ENCODE peak calls at places on chromosomes 3 and 15, in seven cellular contexts. M is Peyer's patch, Z is adrenal gland, V is body of pancreas, W is tibial nerve, H is ovary, U is suprapubic skin. G is an unnamed sample.

GRCh38 chr3:188839187-188839695 is 332.5 kb upstream of the TPRG1 start:
- DNase-seq in M (no peak), Z (no peak), V (no peak), W (no peak), H (no peak), U (no peak), G (no peak)

GRCh38 chr3:187941135-187941847 is 196.0 kb upstream of the BCL6 start:
- DNase-seq in M (no peak), Z (no peak), V (no peak), W (no peak), H (no peak), U (no peak), G (no peak)

GRCh38 chr3:127458698-127459097 is 131.8 kb downstream of the TPRA1 start:
- DNase-seq in M (no peak), Z (no peak), V (no peak), W (no peak), H (peak; percentile 57), U (no peak), G (peak; percentile 53)

GRCh38 chr15:53716909-53717878 is 42.3 kb downstream of the WDR72 start:
- DNase-seq in M (no peak), Z (no peak), V (no peak), W (no peak), H (no peak), U (no peak), G (peak; percentile 20)

GRCh38 chr15:31306036-31306425 is 20.6 kb upstream of the KLF13 start:
- DNase-seq in M (no peak), Z (peak; percentile 24), V (no peak), W (no peak), H (no peak), U (no peak), G (no peak)

GRCh38 chr15:60507596-60508424 is 28.9 kb upstream of the ICE2 start:
- DNase-seq in M (no peak), Z (peak; percentile 75), V (peak; percentile 62), W (no peak), H (no peak), U (no peak), G (peak; percentile 67)

GRCh38 chr3:114362815-114363214 is 69.0 kb downstream of the TIGIT start:
- DNase-seq in M (no peak), Z (no peak), V (no peak), W (no peak), H (no peak), U (no peak), G (peak; percentile 15)

GRCh38 chr3:133896002-133896761 is 500 bp upstream of the RAB6B start:
- DNase-seq in M (no peak), Z (no peak), V (no peak), W (no peak), H (no peak), U (no peak), G (peak; percentile 26)

GRCh38 chr3:14403636-14404395 is 1.4 kb downstream of the SLC6A6 start:
- DNase-seq in M (peak; percentile 67), Z (peak; percentile 78), V (no peak), W (no peak), H (peak; percentile 72), U (no peak), G (peak; percentile 57)

GRCh38 chr3:58066842-58067241 is 58.6 kb downstream of the FLNB start:
- DNase-seq in M (no peak), Z (no peak), V (peak; percentile 40), W (no peak), H (no peak), U (no peak), G (no peak)

GRCh38 chr3:138137901-138138300 is 5.7 kb upstream of the A4GNT start:
- DNase-seq in M (no peak), Z (no peak), V (no peak), W (no peak), H (no peak), U (no peak), G (peak; percentile 86)

GRCh38 chr3:31409389-31409788 is 123.3 kb upstream of the STT3B start:
- DNase-seq in M (no peak), Z (no peak), V (no peak), W (no peak), H (no peak), U (no peak), G (no peak)

GRCh38 chr3:135806342-135806741 is 159.2 kb upstream of the PPP2R3A start:
- DNase-seq in M (no peak), Z (no peak), V (no peak), W (no peak), H (no peak), U (no peak), G (no peak)

DNA sequence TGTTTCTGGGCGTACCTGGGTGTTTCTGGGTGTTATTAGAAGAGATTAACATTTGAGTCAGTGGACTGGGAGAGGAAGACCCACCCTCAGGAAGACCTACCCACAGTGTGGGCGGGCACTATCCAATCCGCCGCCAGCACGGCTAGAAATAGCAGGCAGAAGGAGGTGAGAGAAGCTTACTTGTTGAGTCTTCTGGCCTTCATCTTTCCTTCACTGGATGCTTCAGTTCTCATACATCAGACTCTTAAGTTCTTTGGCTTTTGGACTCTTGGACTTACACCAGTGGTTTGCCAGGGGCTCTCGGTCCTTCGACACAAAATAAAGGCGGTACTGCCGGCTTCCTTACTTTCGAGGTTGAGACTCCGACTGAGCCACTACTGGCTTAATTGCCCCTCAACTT is 654.6 kb upstream of the CADM2 start:
- DNase-seq in M (no peak), Z (no peak), V (no peak), W (no peak), H (no peak), U (no peak), G (no peak)
- TF ChIP-seq POLR2A in M (no peak), Z (no peak), V (no peak), W (no peak), H (no peak), U (no peak), G (no peak)

GRCh38 chr3:100896994-100897393 is 96.2 kb downstream of the ABI3BP start:
- DNase-seq in M (no peak), Z (no peak), V (no peak), W (no peak), H (no peak), U (no peak), G (no peak)

GRCh38 chr3:100902572-100902971 is 90.6 kb downstream of the ABI3BP start:
- DNase-seq in M (no peak), Z (no peak), V (no peak), W (no peak), H (no peak), U (no peak), G (no peak)

GRCh38 chr3:100893590-100893989 is 99.6 kb downstream of the ABI3BP start:
- DNase-seq in M (no peak), Z (peak; percentile 63), V (no peak), W (no peak), H (no peak), U (no peak), G (no peak)

GRCh38 chr3:100900671-100901070 is 92.5 kb downstream of the ABI3BP start:
- DNase-seq in M (no peak), Z (no peak), V (no peak), W (no peak), H (no peak), U (no peak), G (no peak)

GRCh38 chr3:100899440-100900091 is 93.7 kb downstream of the ABI3BP start:
- DNase-seq in M (no peak), Z (no peak), V (no peak), W (no peak), H (no peak), U (no peak), G (peak; percentile 8)
- TF ChIP-seq POLR2A in M (no peak), Z (no peak), V (no peak), W (no peak), H (no peak), U (no peak), G (no peak)

DNA sequence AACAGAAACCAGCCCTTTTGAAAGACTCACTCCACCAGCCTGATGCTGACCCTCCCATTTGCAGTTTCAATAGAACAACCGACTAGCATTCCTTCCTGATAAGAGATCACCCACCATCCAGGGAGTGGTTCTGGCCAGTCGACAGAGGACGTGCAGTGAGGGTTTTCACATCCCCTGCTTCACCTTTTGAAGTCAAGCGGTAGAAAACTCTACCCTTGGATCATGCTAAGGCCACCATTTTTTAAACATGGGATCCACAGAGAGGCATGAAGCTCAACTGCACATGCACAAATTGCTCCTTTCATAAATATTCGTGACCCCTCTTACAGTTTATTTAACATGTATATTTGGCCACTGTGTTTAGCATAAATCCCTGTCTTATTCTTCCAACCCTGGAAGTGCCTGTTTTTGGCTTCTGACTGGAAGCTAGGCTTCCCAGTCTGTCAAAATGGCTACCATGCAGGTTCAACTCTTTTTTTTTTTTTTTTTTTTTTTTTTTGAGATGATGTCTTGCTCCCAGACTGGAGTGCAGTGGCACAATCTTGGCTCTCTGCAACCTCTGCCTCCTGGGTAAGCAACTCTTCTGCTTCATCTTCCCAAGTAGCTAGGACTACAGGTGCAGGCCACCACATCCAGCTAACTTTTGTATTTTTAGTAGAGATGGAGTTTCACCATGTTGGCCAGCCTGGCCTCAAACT is 1.0 kb upstream of the THUMPD3 start:
- DNase-seq in M (no peak), Z (no peak), V (no peak), W (no peak), H (no peak), U (no peak), G (no peak)
- TF ChIP-seq POLR2A in M (no peak), Z (no peak), V (no peak), W (no peak), H (no peak), U (no peak), G (no peak)

DNA sequence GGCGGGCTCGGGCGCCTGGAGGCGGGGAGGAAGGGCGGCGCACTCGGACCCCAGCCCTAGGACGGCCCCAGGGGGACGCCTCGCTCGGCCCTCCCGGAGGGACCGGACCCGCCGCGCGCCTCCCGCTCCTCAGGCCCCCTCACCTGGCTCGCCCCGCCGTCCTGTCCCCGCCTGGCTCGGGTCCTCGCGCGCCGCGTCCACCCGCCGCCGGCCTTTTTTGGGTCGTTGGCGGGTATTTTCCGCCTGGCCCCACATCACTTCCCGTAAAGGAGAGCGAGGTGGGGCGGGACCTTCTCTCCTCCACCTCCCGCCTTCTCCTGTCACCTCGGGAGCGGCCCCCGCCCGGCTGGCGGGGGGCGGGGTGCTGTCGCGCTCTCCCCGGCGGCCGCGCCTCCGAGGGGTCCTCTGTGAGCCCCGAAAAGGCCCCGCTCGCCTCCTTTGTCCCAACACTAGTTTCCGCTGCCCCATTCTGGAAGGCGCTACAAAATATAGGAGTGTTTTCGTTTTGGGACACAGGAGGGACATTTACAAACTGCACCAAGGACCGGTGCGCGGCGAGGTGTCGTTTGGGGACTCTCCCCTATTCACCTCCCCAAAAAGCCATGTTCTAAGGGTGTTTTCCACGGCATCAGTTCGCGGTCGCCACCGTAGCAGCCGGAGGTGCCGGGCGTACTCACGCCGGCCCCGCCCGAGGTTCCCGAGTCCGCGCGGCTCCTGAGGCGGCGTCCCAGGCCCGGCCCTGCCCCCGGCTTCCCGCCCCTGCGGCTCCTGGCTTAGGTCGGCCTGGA is at the start of gene RAB27A:
- DNase-seq in M (peak; percentile 88), Z (peak; percentile 87), V (peak; percentile 85), W (peak; percentile 31), H (peak; percentile 71), U (peak; percentile 88), G (peak; percentile 82)
- TF ChIP-seq POLR2A in M (no peak), Z (peak; percentile 19), V (peak; percentile 36), W (no peak), H (no peak), U (no peak), G (peak; percentile 34)